ENCODE peak calls at places on chromosomes 6 and 20, in nine cellular contexts. J, H, Y, D, L, E, R, U and V are unnamed samples.

GRCh38 chr6:169229611-169230321 is 23.9 kb downstream of the THBS2 start:
- DNase-seq in Y (no peak), R (peak), D (peak), L (no peak), E (no peak), J (no peak), H (no peak), U (no peak), V (no peak)

GRCh38 chr20:45919951-45920794 is 8.2 kb upstream of the PLTP start:
- DNase-seq in R (no peak), L (no peak), E (no peak), H (no peak), U (no peak), D (peak), J (no peak), Y (no peak), V (no peak)

GRCh38 chr6:44701637-44702101 is 314.2 kb downstream of the CDC5L start:
- DNase-seq in H (peak), L (no peak), E (no peak), U (peak), D (peak), R (no peak), J (no peak), Y (peak), V (no peak)

GRCh38 chr6:147065786-147066185 is 138.4 kb upstream of the STXBP5 start:
- DNase-seq in U (no peak), J (no peak), E (no peak), Y (no peak), R (no peak), D (no peak), H (no peak), L (no peak), V (no peak)

GRCh38 chr6:162856885-162857284 is 129.1 kb downstream of the PACRG start:
- DNase-seq in Y (peak), R (peak), L (peak), U (no peak), H (peak), D (peak), E (peak), J (peak), V (peak)

GRCh38 chr6:64815718-64816117 is 891.3 kb downstream of the EYS start:
- DNase-seq in J (no peak), D (no peak), H (no peak), L (no peak), R (no peak), Y (no peak), U (no peak), E (no peak), V (no peak)

GRCh38 chr6:169167581-169168301 is 85.9 kb downstream of the THBS2 start:
- DNase-seq in Y (no peak), R (peak), U (peak), L (no peak), H (no peak), J (peak), E (no peak), D (peak), V (no peak)

GRCh38 chr6:116561377-116562018 is 7.9 kb downstream of the CALHM4 start:
- DNase-seq in R (peak), L (peak), Y (peak), H (peak), E (peak), J (peak), D (peak), U (peak), V (peak)

GRCh38 chr20:58084566-58084965 is 143.9 kb downstream of the ANKRD60 start:
- DNase-seq in Y (no peak), L (no peak), R (no peak), U (no peak), D (no peak), H (peak), J (no peak), E (no peak), V (no peak)

GRCh38 chr6:91480397-91480796 is 893.5 kb upstream of the MAP3K7 start:
- DNase-seq in D (no peak), L (no peak), Y (no peak), J (no peak), E (no peak), R (no peak), U (no peak), H (no peak), V (no peak)

GRCh38 chr20:3101737-3102574 is 17.4 kb upstream of the AVP start:
- DNase-seq in H (no peak), Y (no peak), R (no peak), L (no peak), U (no peak), D (no peak), J (no peak), E (peak), V (no peak)

GRCh38 chr6:155388546-155388945 is 67.1 kb downstream of the NOX3 start:
- DNase-seq in E (no peak), L (no peak), J (no peak), U (no peak), Y (no peak), H (no peak), R (no peak), D (no peak), V (no peak)

GRCh38 chr6:170232186-170233002 is 58.5 kb downstream of the DLL1 start:
- DNase-seq in H (no peak), J (peak), E (no peak), Y (no peak), D (peak), L (no peak), R (peak), U (peak), V (peak)

GRCh38 chr20:46694484-46694883 is 5.2 kb upstream of the TP53RK start:
- DNase-seq in H (no peak), U (no peak), Y (no peak), D (no peak), R (no peak), L (peak), E (peak), J (no peak), V (no peak)

GRCh38 chr6:161654209-161654608 is 380.3 kb upstream of the AGPAT4 start:
- DNase-seq in R (no peak), E (no peak), J (no peak), U (no peak), D (no peak), L (no peak), H (no peak), Y (no peak), V (no peak)

GRCh38 chr20:43916073-43916874 is 1.6 kb downstream of the TOX2 start:
- DNase-seq in L (no peak), H (peak), E (no peak), D (peak), R (no peak), J (no peak), U (no peak), Y (peak), V (peak)

GRCh38 chr20:63587781-63588591 is 13.9 kb upstream of the HELZ2 start:
- DNase-seq in Y (no peak), R (no peak), E (no peak), D (no peak), U (no peak), L (no peak), H (no peak), J (no peak), V (no peak)

GRCh38 chr20:51392625-51393186 is 149.8 kb downstream of the NFATC2 start:
- DNase-seq in U (no peak), Y (no peak), D (no peak), J (no peak), H (no peak), L (no peak), R (no peak), E (peak), V (no peak)

GRCh38 chr6:116034327-116034726 is 26.4 kb downstream of the FRK start:
- DNase-seq in L (no peak), Y (no peak), D (peak), R (peak), U (no peak), E (no peak), J (no peak), H (no peak), V (no peak)

GRCh38 chr6:142005044-142005443 is 127.7 kb upstream of the GJE1 start:
- DNase-seq in H (no peak), R (no peak), D (no peak), U (no peak), Y (no peak), E (no peak), L (no peak), J (no peak), V (no peak)

GRCh38 chr6:7367408-7367807 is 22.1 kb downstream of the CAGE1 start:
- DNase-seq in U (no peak), J (no peak), L (no peak), H (no peak), D (no peak), E (no peak), Y (no peak), R (no peak), V (no peak)

GRCh38 chr6:133632206-133632605 is 256.7 kb upstream of the TCF21 start:
- DNase-seq in D (peak), U (no peak), E (no peak), Y (no peak), H (peak), J (no peak), L (peak), R (peak), V (no peak)

GRCh38 chr6:13796781-13797180 is 17.6 kb downstream of the MCUR1 start:
- DNase-seq in U (no peak), L (no peak), R (no peak), D (no peak), J (no peak), H (no peak), Y (no peak), E (no peak), V (no peak)

GRCh38 chr20:17721802-17722486 is 22.2 kb downstream of the BANF2 start:
- DNase-seq in Y (no peak), D (no peak), J (no peak), R (no peak), U (no peak), L (no peak), E (no peak), H (peak), V (no peak)

GRCh38 chr6:141309295-141309694 is 823.4 kb upstream of the GJE1 start:
- DNase-seq in U (no peak), D (no peak), R (no peak), Y (no peak), L (no peak), E (peak), J (no peak), H (no peak), V (no peak)

GRCh38 chr6:36374194-36374593 is 13.3 kb downstream of the ETV7 start:
- DNase-seq in D (no peak), J (no peak), U (no peak), E (no peak), L (no peak), Y (no peak), R (no peak), H (no peak), V (no peak)

GRCh38 chr6:167141667-167142432 is 15.9 kb downstream of the GPR31 start:
- DNase-seq in J (no peak), D (no peak), L (peak), U (peak), H (peak), Y (peak), E (peak), R (peak), V (peak)
- TF ChIP-seq CTCF in J (peak), D (peak), L (peak), U (peak), H (peak), Y (peak), E (peak), R (peak), V (peak)

GRCh38 chr20:25129908-25130307 is 48.0 kb upstream of the VSX1 start:
- DNase-seq in E (no peak), R (no peak), H (no peak), U (no peak), J (no peak), D (no peak), L (no peak), Y (no peak), V (no peak)

GRCh38 chr20:25128649-25129048 is 46.7 kb upstream of the VSX1 start:
- DNase-seq in Y (no peak), U (no peak), H (no peak), D (no peak), E (no peak), R (no peak), J (no peak), L (no peak), V (no peak)

GRCh38 chr20:25126630-25127029 is 44.7 kb upstream of the VSX1 start:
- DNase-seq in E (no peak), H (no peak), L (no peak), U (no peak), J (no peak), R (no peak), Y (no peak), D (no peak), V (no peak)

GRCh38 chr20:25127761-25128537 is 46.0 kb upstream of the VSX1 start:
- DNase-seq in H (no peak), J (no peak), U (no peak), L (no peak), Y (no peak), R (no peak), E (no peak), D (no peak), V (no peak)

DNA sequence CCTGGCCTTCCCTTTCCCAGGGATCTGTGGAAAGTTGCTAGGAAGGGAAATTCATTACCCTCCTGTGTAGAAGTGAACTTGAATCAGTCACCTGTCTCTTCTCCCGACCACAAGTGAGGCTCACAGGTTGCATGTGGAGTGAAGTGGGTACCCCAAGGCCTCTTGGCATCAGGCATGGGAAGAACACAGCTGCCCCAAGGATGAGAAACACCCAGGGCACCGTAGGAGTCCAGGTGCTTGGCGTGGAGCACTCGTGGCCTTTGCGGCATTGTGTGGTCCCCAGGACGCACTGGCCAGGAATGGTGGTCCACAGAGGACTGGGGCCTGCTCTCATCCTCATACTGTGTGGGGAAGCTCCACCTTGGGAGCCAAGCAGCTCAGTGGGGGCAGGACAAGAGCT is 47.5 kb upstream of the VSX1 start:
- DNase-seq in R (no peak), H (no peak), D (no peak), E (no peak), U (no peak), Y (no peak), J (no peak), L (no peak), V (no peak)
- TF ChIP-seq CTCF in R (no peak), H (no peak), D (no peak), E (no peak), U (no peak), Y (no peak), J (no peak), L (no peak), V (no peak)

DNA sequence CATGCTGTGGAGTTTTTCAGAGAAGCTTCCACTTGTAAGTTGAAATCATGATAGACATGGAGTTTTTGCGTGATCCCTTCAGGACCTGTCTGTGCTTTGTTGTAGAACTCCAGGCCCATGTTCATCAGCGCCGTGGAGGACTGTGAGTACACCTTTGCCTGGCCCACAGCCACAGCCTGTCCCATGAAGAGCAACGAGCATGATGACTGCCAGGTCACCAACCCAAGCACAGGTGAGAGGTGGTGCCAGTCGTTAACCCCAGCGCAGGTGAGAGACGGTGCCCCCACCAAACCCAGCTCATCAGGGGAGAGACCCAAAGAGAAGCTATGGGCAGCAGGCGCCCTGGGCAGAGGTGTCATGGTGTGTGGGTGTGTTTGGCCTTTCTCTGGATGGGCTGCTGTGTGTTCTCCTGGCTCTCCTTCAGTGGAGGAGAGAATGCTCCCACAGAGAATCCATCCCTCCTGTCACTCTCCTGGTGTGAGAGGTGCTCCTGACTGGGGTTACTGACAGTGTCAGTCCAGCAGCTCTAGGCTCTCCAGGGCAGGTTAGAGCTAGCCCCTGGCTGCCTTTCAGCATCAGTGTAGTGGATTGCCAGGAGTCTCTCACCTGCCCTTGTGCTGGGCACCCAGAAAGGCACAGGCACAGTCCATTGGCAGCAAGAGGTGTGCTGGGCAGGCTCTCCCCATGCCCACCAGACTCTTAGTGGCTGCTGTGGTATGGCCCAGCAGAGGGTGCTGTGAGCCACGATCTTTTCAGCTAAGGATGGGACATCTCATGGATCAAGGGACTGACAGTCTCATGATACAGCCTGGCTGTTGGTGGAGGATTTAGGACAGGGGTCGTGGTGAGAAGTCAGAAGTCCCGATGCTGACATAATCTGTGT is 49.6 kb upstream of the SLC22A1 start:
- DNase-seq in E (no peak), L (no peak), D (no peak), R (no peak), Y (peak), H (peak), U (no peak), J (no peak), V (peak)
- TF ChIP-seq CTCF in E (no peak), L (peak), D (peak), R (peak), Y (peak), H (peak), U (peak), J (peak), V (peak)

GRCh38 chr20:22207280-22207679 is 377.1 kb downstream of the FOXA2 start:
- DNase-seq in Y (no peak), L (no peak), D (no peak), H (no peak), J (no peak), R (no peak), U (no peak), E (no peak), V (no peak)
- TF ChIP-seq CTCF in Y (no peak), L (no peak), D (no peak), H (no peak), J (no peak), R (no peak), U (no peak), E (no peak), V (no peak)

GRCh38 chr20:60224914-60225313 is 266.7 kb downstream of the CDH26 start:
- DNase-seq in H (peak), R (peak), D (no peak), E (no peak), L (peak), J (no peak), Y (peak), U (no peak), V (peak)
- TF ChIP-seq CTCF in H (peak), R (peak), D (peak), E (peak), L (peak), J (peak), Y (peak), U (peak), V (peak)

GRCh38 chr6:77451466-77451865 is 11.8 kb downstream of the HTR1B start:
- DNase-seq in D (peak), E (no peak), U (no peak), J (no peak), L (no peak), H (no peak), Y (no peak), R (no peak), V (no peak)

GRCh38 chr6:77448546-77448945 is 14.7 kb downstream of the HTR1B start:
- DNase-seq in E (no peak), J (no peak), U (no peak), D (no peak), L (no peak), R (no peak), H (no peak), Y (no peak), V (no peak)

GRCh38 chr6:77454386-77454785 is 8.9 kb downstream of the HTR1B start:
- DNase-seq in H (no peak), D (no peak), U (no peak), E (no peak), R (peak), J (no peak), L (no peak), Y (no peak), V (no peak)

GRCh38 chr6:77447254-77447653 is 16.0 kb downstream of the HTR1B start:
- DNase-seq in Y (no peak), U (no peak), L (no peak), J (no peak), H (no peak), D (peak), E (no peak), R (no peak), V (no peak)

GRCh38 chr6:77450924-77451323 is 12.4 kb downstream of the HTR1B start:
- DNase-seq in U (no peak), R (no peak), D (no peak), E (no peak), L (no peak), Y (no peak), J (no peak), H (no peak), V (no peak)
- TF ChIP-seq CTCF in U (peak), R (peak), D (peak), E (no peak), L (no peak), Y (no peak), J (peak), H (peak), V (no peak)

GRCh38 chr6:17167327-17167979 is 65.6 kb downstream of the STMND1 start:
- DNase-seq in H (peak), J (no peak), U (peak), D (peak), E (peak), L (peak), R (peak), Y (peak), V (peak)
- TF ChIP-seq CTCF in H (peak), J (peak), U (peak), D (peak), E (peak), L (peak), R (peak), Y (peak), V (peak)

DNA sequence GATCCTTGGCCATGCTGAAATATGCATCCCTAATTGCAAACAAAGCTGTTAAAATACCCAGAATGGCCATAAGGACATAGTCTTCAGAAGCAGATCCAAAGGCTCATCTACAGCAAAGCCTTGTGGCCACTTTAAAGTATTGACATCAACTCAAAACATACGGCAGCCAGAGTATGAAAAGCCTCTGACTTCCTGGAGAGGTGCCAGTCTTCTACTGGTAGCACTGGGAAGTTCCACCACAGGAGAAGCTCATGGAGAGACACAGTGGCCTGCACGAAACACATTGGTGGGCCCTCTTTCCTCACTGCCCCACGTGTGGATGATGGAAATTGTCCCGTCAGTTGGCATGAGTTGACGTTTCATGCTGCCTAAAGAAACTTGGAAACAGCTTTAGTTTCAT is 202.6 kb upstream of the HEY2 start:
- DNase-seq in D (no peak), E (no peak), J (no peak), H (peak), L (no peak), R (no peak), U (no peak), Y (no peak), V (no peak)
- TF ChIP-seq CTCF in D (peak), E (no peak), J (no peak), H (peak), L (no peak), R (no peak), U (peak), Y (no peak), V (no peak)

GRCh38 chr6:29964904-29965872 is 22.9 kb downstream of the HLA-A start:
- DNase-seq in J (peak), L (peak), D (peak), Y (peak), R (peak), H (peak), E (peak), U (peak), V (peak)
- TF ChIP-seq CTCF in J (no peak), L (no peak), D (no peak), Y (no peak), R (no peak), H (peak), E (no peak), U (no peak), V (no peak)